ENCODE peak calls at places on chromosomes 1 and 21, in four cellular contexts. I is K562, G is sigmoid colon, Y is SK-N-SH. O is an unnamed sample.
A peak's percentile ranks its signal among the peaks of the same experiment; 100 is the strongest.

GRCh38 chr1:212012034-212012740 is 23.2 kb downstream of the INTS7 start:
- DNase-seq in I (peak; percentile 78), G (peak; percentile 71), Y (peak; percentile 85), O (peak; percentile 70)

GRCh38 chr1:163055005-163055404 is 14.2 kb upstream of the RGS4 start:
- DNase-seq in I (no peak), G (no peak), Y (no peak), O (no peak)

GRCh38 chr1:30410153-30410851 is 313.1 kb downstream of the MATN1 start:
- DNase-seq in I (no peak), G (peak; percentile 42), Y (no peak), O (peak; percentile 17)

GRCh38 chr1:70286453-70286852 is 65.3 kb downstream of the SRSF11 start:
- DNase-seq in I (no peak), G (no peak), Y (no peak), O (no peak)

GRCh38 chr1:231013391-231014015 is 26.6 kb downstream of the FAM89A start:
- DNase-seq in I (no peak), G (no peak), Y (no peak), O (no peak)

GRCh38 chr1:156663178-156663577 is 14.0 kb downstream of the NES start:
- DNase-seq in I (peak; percentile 62), G (peak; percentile 82), Y (no peak), O (no peak)

GRCh38 chr1:172380441-172381244 is 39.8 kb upstream of the C1orf105 start:
- DNase-seq in I (no peak), G (no peak), Y (no peak), O (no peak)

GRCh38 chr21:33402011-33402979 is 918 bp upstream of the IFNGR2 start:
- DNase-seq in I (no peak), G (peak; percentile 89), Y (peak; percentile 78), O (peak; percentile 40)

GRCh38 chr1:27358038-27358927 is 8.5 kb downstream of the MAP3K6 start:
- DNase-seq in I (no peak), G (no peak), Y (no peak), O (no peak)

GRCh38 chr1:93672477-93673158 is 9.0 kb downstream of the BCAR3 start:
- DNase-seq in I (no peak), G (peak; percentile 68), Y (no peak), O (peak; percentile 41)
- TF ChIP-seq EP300 in I (no peak), G (no peak), Y (no peak), O (no peak)

DNA sequence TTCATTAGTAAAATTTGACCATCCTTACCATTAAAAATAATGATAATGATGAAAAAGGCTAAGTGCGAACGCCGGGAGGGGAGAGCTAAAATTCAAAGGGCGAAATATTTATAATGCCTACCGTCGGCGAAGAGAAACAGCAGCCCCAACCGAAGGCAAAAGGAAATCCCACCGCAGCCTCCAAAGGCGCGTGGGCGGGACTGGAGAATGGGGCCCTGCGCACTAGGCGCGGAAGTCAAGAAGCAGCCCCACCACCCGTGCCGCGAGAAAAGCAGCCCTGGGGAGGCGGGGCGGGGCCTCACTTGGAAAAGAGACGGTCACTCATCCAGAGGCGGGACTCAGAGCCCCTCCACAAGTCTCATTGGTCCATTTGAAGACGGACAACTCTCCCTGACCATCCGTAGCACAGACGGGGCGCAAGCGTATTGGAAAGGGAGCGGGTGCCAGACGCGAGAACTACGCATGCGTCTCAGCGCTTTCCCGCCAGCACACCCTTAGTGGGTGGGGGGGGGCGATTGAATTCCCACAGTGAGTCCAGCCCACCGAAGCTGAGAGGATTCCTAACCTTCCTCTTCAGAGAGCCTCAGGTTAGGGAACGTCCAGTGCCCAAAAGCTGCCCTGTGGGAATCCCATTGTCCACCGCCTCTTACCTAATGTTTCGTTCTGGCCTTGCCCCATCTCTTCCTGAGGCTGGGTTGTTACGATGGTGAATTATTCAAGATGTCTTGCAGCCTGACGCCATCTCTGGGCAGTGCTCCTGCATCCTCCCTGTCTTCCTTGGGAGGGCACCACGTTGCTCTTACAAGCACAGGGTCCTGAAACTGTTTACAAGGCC is 19.0 kb downstream of the MTX1 start:
- DNase-seq in I (peak; percentile 100), G (peak; percentile 99), Y (peak; percentile 97), O (peak; percentile 98)
- H3K4me3 ChIP-seq in I (peak overlapping the region; percentile 51), G (peak overlapping the region; percentile 55), Y (peak overlapping the region; percentile 60), O (peak overlapping the region; percentile 55)

GRCh38 chr1:20634065-20634593 is 871 bp downstream of the PINK1 start:
- DNase-seq in I (no peak), G (no peak), Y (no peak), O (no peak)

GRCh38 chr1:20632386-20632785 is 872 bp upstream of the PINK1 start:
- DNase-seq in I (no peak), G (no peak), Y (no peak), O (no peak)

GRCh38 chr1:20633190-20634064 is at the start of gene PINK1:
- DNase-seq in I (peak; percentile 96), G (peak; percentile 90), Y (peak; percentile 95), O (peak; percentile 84)

GRCh38 chr1:20636785-20637347 is 3.6 kb downstream of the PINK1 start:
- DNase-seq in I (no peak), G (no peak), Y (no peak), O (no peak)

DNA sequence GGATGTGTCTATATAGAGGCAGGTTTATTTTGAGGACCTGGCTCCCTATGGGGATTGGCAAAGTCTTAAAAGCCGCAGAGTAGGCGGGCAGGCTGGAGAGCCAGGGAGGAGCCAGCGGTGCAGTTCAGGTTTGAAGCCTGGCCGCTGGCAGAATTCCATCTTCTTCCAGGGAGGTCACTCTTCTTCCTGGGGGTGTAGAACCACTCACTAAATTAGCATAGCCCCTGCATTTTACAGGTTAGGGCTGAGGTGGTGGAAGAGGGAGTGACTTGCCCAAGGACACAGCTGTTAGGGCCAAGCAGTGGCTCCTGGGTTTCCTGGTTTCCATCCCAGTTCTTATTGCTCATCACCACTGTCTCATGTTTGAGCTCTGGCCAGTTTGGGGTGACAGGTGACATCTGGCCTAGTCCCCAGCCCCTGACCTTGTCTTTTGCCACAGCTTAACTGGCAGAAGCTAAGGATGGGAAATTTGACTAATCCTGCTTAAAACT is 1.4 kb downstream of the PINK1 start:
- DNase-seq in I (peak; percentile 46), G (no peak), Y (peak; percentile 55), O (peak; percentile 68)
- TF ChIP-seq EP300 in I (no peak), G (no peak), Y (no peak), O (no peak)

GRCh38 chr21:46091118-46091517 is 6.8 kb upstream of the COL6A2 start:
- DNase-seq in I (no peak), G (peak; percentile 61), Y (no peak), O (no peak)
- H3K4me3 ChIP-seq in I (no peak overlapping the region), G (no peak overlapping the region), Y (no peak overlapping the region), O (no peak overlapping the region)

DNA sequence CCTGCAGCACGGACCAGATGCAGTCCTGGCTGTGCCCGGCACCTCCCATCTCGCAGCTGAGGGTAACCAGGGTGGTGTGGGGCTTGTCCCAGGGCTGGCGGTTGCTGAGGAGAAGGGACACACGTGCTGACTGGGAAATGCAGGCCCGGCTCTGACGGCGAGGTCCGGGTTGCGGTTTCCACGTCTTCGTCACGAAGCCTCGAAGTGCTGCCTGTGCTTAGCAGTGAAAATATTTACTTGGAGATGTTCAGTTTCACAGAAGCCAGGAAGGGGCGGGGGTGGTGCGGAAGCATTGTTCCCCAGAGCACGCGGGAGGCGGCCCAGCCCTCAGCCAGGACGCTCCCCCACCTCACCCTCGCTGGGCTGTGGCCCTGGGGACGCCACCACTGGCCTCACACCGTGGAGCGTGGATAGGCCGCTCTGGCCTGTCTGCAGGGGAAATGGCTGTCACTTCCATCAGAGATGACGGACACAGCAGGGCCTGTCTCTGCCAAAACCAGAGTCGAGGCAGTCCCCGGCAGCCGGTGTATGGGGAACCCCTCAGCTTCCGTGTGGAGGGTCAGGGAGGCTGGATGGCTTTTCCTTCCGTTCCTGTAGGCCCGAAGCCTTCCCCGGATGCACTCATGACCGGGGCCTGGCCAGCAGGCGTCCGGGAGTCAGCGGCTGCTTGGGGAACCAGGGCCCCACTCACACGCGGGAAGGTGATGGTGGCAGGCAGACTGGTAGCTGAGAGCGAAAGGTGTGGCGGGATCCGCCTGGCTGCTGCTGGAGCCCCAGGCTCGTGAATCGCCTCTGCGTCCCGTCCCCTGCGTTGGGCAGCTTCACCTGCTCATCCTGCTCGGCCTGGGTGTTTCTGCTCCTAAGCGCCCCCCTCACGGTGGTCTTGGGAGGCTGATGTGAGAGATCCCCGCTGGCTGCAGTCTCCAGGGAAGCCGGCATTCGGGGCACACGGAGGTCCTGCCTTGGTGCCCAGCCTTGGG is 14.7 kb upstream of the POFUT2 start:
- DNase-seq in I (no peak), G (peak; percentile 95), Y (no peak), O (peak; percentile 45)
- TF ChIP-seq EP300 in I (no peak), G (peak; percentile 81), Y (no peak), O (peak; percentile 41)

DNA sequence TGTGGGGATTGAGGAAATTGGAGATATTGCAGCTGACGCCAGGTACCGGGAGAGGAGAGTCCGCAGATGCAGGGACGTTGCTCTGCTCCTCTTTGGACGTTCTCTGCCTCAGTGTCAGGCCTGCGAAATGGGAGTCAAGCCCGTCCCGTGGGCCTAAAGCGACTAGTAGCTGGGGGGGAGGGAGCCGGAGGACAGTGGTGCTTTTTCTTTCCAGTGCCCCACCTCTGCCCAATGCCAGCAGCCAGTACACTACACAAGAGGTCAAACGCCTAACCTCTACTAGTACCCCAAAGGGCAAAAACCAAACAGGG is 413.6 kb upstream of the ESRRG start:
- DNase-seq in I (no peak), G (no peak), Y (peak; percentile 17), O (no peak)
- H3K4me3 ChIP-seq in I (no peak overlapping the region), G (no peak overlapping the region), Y (no peak overlapping the region), O (peak overlapping the region; percentile 58)